ENCODE peak calls at places on chromosome 16, in five cellular contexts. One of them, this sample, is unnamed.

GRCh38 chr16:14168146-14168545 is 97.0 kb downstream of the MRTFB start:
- DNase-seq in BE2C: no peak
- DNase-seq in ascending aorta: no peak
- DNase-seq in bronchial epithelial cell: no peak
- DNase-seq in prostate gland: no peak
- DNase-seq in this sample: no peak

GRCh38 chr16:29720703-29721102 is 25.1 kb downstream of the C16orf54 start:
- DNase-seq in ascending aorta: no peak
- DNase-seq in prostate gland: no peak
- DNase-seq in bronchial epithelial cell: no peak
- DNase-seq in BE2C: no peak
- DNase-seq in this sample: no peak

GRCh38 chr16:66293207-66293735 is 73.2 kb upstream of the CDH5 start:
- DNase-seq in BE2C: no peak
- DNase-seq in ascending aorta: no peak
- DNase-seq in prostate gland: no peak
- DNase-seq in bronchial epithelial cell: no peak
- DNase-seq in this sample: no peak

GRCh38 chr16:49527621-49528020 is 154.0 kb downstream of the C16orf78 start:
- DNase-seq in BE2C: peak
- DNase-seq in ascending aorta: no peak
- DNase-seq in bronchial epithelial cell: no peak
- DNase-seq in prostate gland: no peak
- DNase-seq in this sample: no peak

GRCh38 chr16:10978124-10978523 is 33.8 kb downstream of the CLEC16A start:
- DNase-seq in prostate gland: no peak
- DNase-seq in ascending aorta: no peak
- DNase-seq in bronchial epithelial cell: no peak
- DNase-seq in BE2C: no peak
- DNase-seq in this sample: no peak

GRCh38 chr16:28013878-28014277 is 49.6 kb downstream of the GSG1L start:
- DNase-seq in prostate gland: no peak
- DNase-seq in BE2C: no peak
- DNase-seq in ascending aorta: no peak
- DNase-seq in bronchial epithelial cell: no peak
- DNase-seq in this sample: no peak

GRCh38 chr16:30942421-30942796 is 6.5 kb upstream of the ORAI3 start:
- DNase-seq in BE2C: no peak
- DNase-seq in bronchial epithelial cell: no peak
- DNase-seq in prostate gland: no peak
- DNase-seq in ascending aorta: no peak
- DNase-seq in this sample: no peak

GRCh38 chr16:56409195-56409594 is 16.1 kb downstream of the AMFR start:
- DNase-seq in ascending aorta: no peak
- DNase-seq in BE2C: no peak
- DNase-seq in prostate gland: no peak
- DNase-seq in bronchial epithelial cell: peak
- DNase-seq in this sample: peak

GRCh38 chr16:27431773-27432599 is 30.0 kb downstream of the IL21R start:
- DNase-seq in bronchial epithelial cell: peak
- DNase-seq in prostate gland: no peak
- DNase-seq in ascending aorta: no peak
- DNase-seq in BE2C: no peak
- DNase-seq in this sample: no peak

GRCh38 chr16:22424161-22424937 is 49.9 kb upstream of the CDR2 start:
- DNase-seq in BE2C: no peak
- DNase-seq in bronchial epithelial cell: no peak
- DNase-seq in ascending aorta: peak
- DNase-seq in prostate gland: peak
- DNase-seq in this sample: peak

GRCh38 chr16:56701534-56701933 is 19.3 kb downstream of the MT1X start:
- DNase-seq in bronchial epithelial cell: no peak
- DNase-seq in prostate gland: no peak
- DNase-seq in BE2C: no peak
- DNase-seq in ascending aorta: no peak
- DNase-seq in this sample: no peak

GRCh38 chr16:1877804-1878203 is 5.8 kb upstream of the MEIOB start:
- DNase-seq in ascending aorta: no peak
- DNase-seq in prostate gland: no peak
- DNase-seq in BE2C: no peak
- DNase-seq in bronchial epithelial cell: no peak
- DNase-seq in this sample: no peak

GRCh38 chr16:23296994-23297393 is 5.1 kb upstream of the SCNN1B start:
- DNase-seq in bronchial epithelial cell: no peak
- DNase-seq in BE2C: peak
- DNase-seq in ascending aorta: no peak
- DNase-seq in prostate gland: no peak
- DNase-seq in this sample: peak

GRCh38 chr16:5298202-5298601 is 200.6 kb upstream of the EEF2KMT start:
- DNase-seq in ascending aorta: no peak
- DNase-seq in prostate gland: no peak
- DNase-seq in bronchial epithelial cell: no peak
- DNase-seq in BE2C: no peak
- DNase-seq in this sample: no peak

GRCh38 chr16:12868169-12868568 is 33.2 kb upstream of the SHISA9 start:
- DNase-seq in bronchial epithelial cell: no peak
- DNase-seq in ascending aorta: no peak
- DNase-seq in prostate gland: no peak
- DNase-seq in BE2C: no peak
- DNase-seq in this sample: no peak

GRCh38 chr16:73385701-73386100 is 337.8 kb upstream of the ZFHX3 start:
- DNase-seq in prostate gland: no peak
- DNase-seq in BE2C: no peak
- DNase-seq in ascending aorta: no peak
- DNase-seq in bronchial epithelial cell: no peak
- DNase-seq in this sample: no peak

GRCh38 chr16:3752984-3753383 is 35.7 kb upstream of the TRAP1 start:
- DNase-seq in bronchial epithelial cell: no peak
- DNase-seq in prostate gland: no peak
- DNase-seq in ascending aorta: no peak
- DNase-seq in BE2C: no peak
- DNase-seq in this sample: no peak

GRCh38 chr16:12781777-12782176 is 21.9 kb downstream of the CPPED1 start:
- DNase-seq in bronchial epithelial cell: no peak
- DNase-seq in prostate gland: no peak
- DNase-seq in BE2C: no peak
- DNase-seq in ascending aorta: no peak
- DNase-seq in this sample: no peak

GRCh38 chr16:3879887-3880564 is 487 bp downstream of the CREBBP start:
- DNase-seq in bronchial epithelial cell: no peak
- DNase-seq in BE2C: peak
- DNase-seq in ascending aorta: no peak
- DNase-seq in prostate gland: peak
- DNase-seq in this sample: peak

GRCh38 chr16:11586856-11587642 is at the start of gene LITAF:
- DNase-seq in ascending aorta: no peak
- DNase-seq in BE2C: peak
- DNase-seq in bronchial epithelial cell: no peak
- DNase-seq in prostate gland: peak
- DNase-seq in this sample: peak

GRCh38 chr16:4733747-4734062 is 366 bp downstream of the ANKS3 start:
- DNase-seq in prostate gland: peak
- DNase-seq in bronchial epithelial cell: no peak
- DNase-seq in BE2C: peak
- DNase-seq in ascending aorta: no peak
- DNase-seq in this sample: no peak

GRCh38 chr16:68752602-68753001 is 15.5 kb downstream of the CDH1 start:
- DNase-seq in BE2C: no peak
- DNase-seq in ascending aorta: no peak
- DNase-seq in prostate gland: no peak
- DNase-seq in bronchial epithelial cell: no peak
- DNase-seq in this sample: no peak

GRCh38 chr16:11639925-11640899 is 28.0 kb upstream of the SNN start:
- DNase-seq in prostate gland: peak
- DNase-seq in BE2C: peak
- DNase-seq in ascending aorta: peak
- DNase-seq in bronchial epithelial cell: peak
- DNase-seq in this sample: peak

GRCh38 chr16:11596572-11597226 is 10.0 kb upstream of the LITAF start:
- DNase-seq in bronchial epithelial cell: peak
- DNase-seq in ascending aorta: no peak
- DNase-seq in prostate gland: no peak
- DNase-seq in BE2C: no peak
- DNase-seq in this sample: no peak

GRCh38 chr16:55349867-55350266 is 25.9 kb downstream of the IRX6 start:
- DNase-seq in ascending aorta: no peak
- DNase-seq in BE2C: no peak
- DNase-seq in bronchial epithelial cell: no peak
- DNase-seq in prostate gland: no peak
- DNase-seq in this sample: no peak

GRCh38 chr16:64983983-64984382 is 137.9 kb downstream of the CDH11 start:
- DNase-seq in bronchial epithelial cell: peak
- DNase-seq in ascending aorta: no peak
- DNase-seq in BE2C: peak
- DNase-seq in prostate gland: no peak
- DNase-seq in this sample: peak

GRCh38 chr16:30137897-30138296 is 14.9 kb upstream of the MAPK3 start:
- DNase-seq in BE2C: no peak
- DNase-seq in bronchial epithelial cell: no peak
- DNase-seq in prostate gland: no peak
- DNase-seq in ascending aorta: no peak
- DNase-seq in this sample: no peak

GRCh38 chr16:69889295-69889964 is 61.7 kb upstream of the CLEC18A start:
- DNase-seq in prostate gland: no peak
- DNase-seq in BE2C: no peak
- DNase-seq in bronchial epithelial cell: no peak
- DNase-seq in ascending aorta: no peak
- DNase-seq in this sample: no peak

GRCh38 chr16:73213761-73214480 is 166.0 kb upstream of the ZFHX3 start:
- DNase-seq in prostate gland: peak
- DNase-seq in BE2C: no peak
- DNase-seq in bronchial epithelial cell: no peak
- DNase-seq in ascending aorta: no peak
- DNase-seq in this sample: no peak

GRCh38 chr16:50781043-50781442 is 39.2 kb downstream of the CYLD start:
- DNase-seq in BE2C: no peak
- DNase-seq in ascending aorta: no peak
- DNase-seq in bronchial epithelial cell: no peak
- DNase-seq in prostate gland: no peak
- DNase-seq in this sample: no peak

GRCh38 chr16:67563708-67564468 is 1.6 kb downstream of the CTCF start:
- DNase-seq in prostate gland: peak
- DNase-seq in ascending aorta: peak
- DNase-seq in BE2C: no peak
- DNase-seq in bronchial epithelial cell: peak
- DNase-seq in this sample: peak

GRCh38 chr16:67561501-67561823 is 864 bp upstream of the CTCF start:
- DNase-seq in BE2C: no peak
- DNase-seq in prostate gland: no peak
- DNase-seq in ascending aorta: no peak
- DNase-seq in bronchial epithelial cell: no peak
- DNase-seq in this sample: no peak

GRCh38 chr16:67561824-67562525 is 351 bp upstream of the CTCF start:
- DNase-seq in BE2C: peak
- DNase-seq in bronchial epithelial cell: peak
- DNase-seq in prostate gland: peak
- DNase-seq in ascending aorta: peak
- DNase-seq in this sample: peak

GRCh38 chr16:67562526-67562917 is at the start of gene CTCF:
- DNase-seq in prostate gland: peak
- DNase-seq in BE2C: peak
- DNase-seq in ascending aorta: no peak
- DNase-seq in bronchial epithelial cell: peak
- DNase-seq in this sample: peak

DNA sequence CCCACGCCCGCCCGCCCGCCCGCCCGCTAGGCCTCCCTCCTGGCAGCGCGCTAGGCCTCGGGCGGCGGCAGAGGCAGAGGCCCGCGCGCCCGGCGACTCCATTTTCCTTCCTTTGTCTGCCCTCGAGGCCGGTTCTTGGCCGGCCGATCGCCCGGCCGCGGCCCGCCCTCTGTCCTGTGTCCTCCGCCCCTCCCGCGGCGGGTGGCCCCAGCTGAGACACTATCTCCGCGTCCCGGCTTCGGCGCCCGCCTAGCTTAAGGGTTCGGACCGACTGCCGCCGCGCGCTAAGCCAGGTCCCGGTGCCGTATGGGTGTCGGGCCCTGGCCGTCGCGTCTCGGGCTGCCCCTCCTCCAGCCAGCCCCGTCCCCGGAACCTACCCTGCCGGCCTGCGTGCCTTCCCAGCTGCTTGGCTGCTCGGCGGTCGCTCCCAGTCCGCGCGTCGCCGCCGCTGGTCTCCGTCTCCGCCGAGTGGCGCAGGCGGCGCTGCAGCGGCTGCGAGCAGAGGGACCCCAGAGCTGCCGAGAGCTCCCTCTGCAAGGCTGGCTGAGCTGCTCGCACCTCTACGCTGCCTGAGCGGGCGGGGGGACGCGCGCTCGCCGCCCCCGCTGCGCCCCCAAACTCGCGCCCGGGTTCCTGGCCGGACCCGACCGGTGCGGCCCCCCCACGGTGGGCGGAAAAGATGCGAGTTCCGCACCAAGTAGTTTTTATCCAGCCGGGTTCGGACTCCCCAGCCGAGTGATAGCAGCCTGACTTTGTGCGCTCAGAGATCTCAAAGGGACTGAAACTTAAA is 787 bp downstream of the CTCF start:
- DNase-seq in bronchial epithelial cell: peak
- DNase-seq in BE2C: peak
- DNase-seq in prostate gland: peak
- DNase-seq in ascending aorta: no peak
- DNase-seq in this sample: peak
- TF ChIP-seq CTCF in bronchial epithelial cell: peak
- TF ChIP-seq CTCF in BE2C: peak
- TF ChIP-seq CTCF in prostate gland: no peak
- TF ChIP-seq CTCF in ascending aorta: peak
- TF ChIP-seq CTCF in this sample: peak

GRCh38 chr16:87854907-87855683 is 14.2 kb downstream of the SLC7A5 start:
- DNase-seq in ascending aorta: no peak
- DNase-seq in BE2C: no peak
- DNase-seq in prostate gland: no peak
- DNase-seq in bronchial epithelial cell: no peak
- DNase-seq in this sample: no peak
- H3K4me3 ChIP-seq in ascending aorta: no peak
- H3K4me3 ChIP-seq in BE2C: no peak
- H3K4me3 ChIP-seq in prostate gland: no peak
- H3K4me3 ChIP-seq in bronchial epithelial cell: no peak
- H3K4me3 ChIP-seq in this sample: no peak

GRCh38 chr16:81855552-81856153 is 76.6 kb downstream of the PLCG2 start:
- DNase-seq in prostate gland: no peak
- DNase-seq in ascending aorta: no peak
- DNase-seq in BE2C: no peak
- DNase-seq in bronchial epithelial cell: no peak
- DNase-seq in this sample: no peak
- TF ChIP-seq CTCF in prostate gland: no peak
- TF ChIP-seq CTCF in ascending aorta: no peak
- TF ChIP-seq CTCF in BE2C: no peak
- TF ChIP-seq CTCF in bronchial epithelial cell: no peak
- TF ChIP-seq CTCF in this sample: no peak

DNA sequence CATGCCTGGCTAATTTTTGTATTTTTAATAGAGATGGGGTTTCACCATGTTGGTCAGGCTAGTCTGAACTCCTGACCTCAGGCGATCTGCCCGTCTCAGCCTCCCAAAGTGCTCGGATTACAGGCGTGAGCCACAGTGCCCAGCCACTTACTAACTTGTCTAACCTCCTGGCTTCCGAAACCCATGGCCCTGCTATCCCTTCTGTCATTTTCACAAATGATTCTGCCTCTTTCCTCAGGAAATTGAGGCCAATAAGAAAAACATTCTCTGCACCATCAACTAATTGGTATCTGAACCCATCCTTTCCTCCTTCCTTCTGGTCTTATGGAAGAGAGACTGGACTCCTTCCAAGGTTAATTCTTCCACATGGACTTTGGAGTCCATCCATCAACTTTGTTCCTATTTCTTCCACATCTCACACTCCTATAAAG is 27.9 kb upstream of the TNRC6A start:
- DNase-seq in ascending aorta: no peak
- DNase-seq in prostate gland: no peak
- DNase-seq in bronchial epithelial cell: no peak
- DNase-seq in BE2C: no peak
- DNase-seq in this sample: no peak
- H3K4me3 ChIP-seq in ascending aorta: no peak
- H3K4me3 ChIP-seq in prostate gland: no peak
- H3K4me3 ChIP-seq in bronchial epithelial cell: no peak
- H3K4me3 ChIP-seq in BE2C: no peak
- H3K4me3 ChIP-seq in this sample: no peak

This sample was measured in body of pancreas.